ENCODE peak calls at places on chromosome 2, in seven cellular contexts. X is K562, D is body of pancreas, T is A549, U is transverse colon, J is breast epithelium, B is uterus. V is an unnamed sample. For H3K4me1, the result is how much of the 10 kb centered on the place peaks cover.

GRCh38 chr2:41791523-41791922 is 256.3 kb upstream of the PKDCC start:
- DNase-seq in D (no peak), U (no peak), J (no peak), T (no peak), X (peak), B (no peak), V (no peak)

GRCh38 chr2:184339966-184340365 is 258.4 kb upstream of the ZNF804A start:
- DNase-seq in T (no peak), B (no peak), D (no peak), J (no peak), X (no peak), U (no peak), V (no peak)

GRCh38 chr2:131092409-131093065 is 723 bp downstream of the FAM168B start:
- DNase-seq in B (no peak), J (no peak), D (no peak), U (no peak), X (no peak), T (no peak), V (no peak)

GRCh38 chr2:44164617-44165016 is 4.1 kb upstream of the PPM1B start:
- DNase-seq in J (no peak), T (no peak), X (no peak), B (no peak), U (no peak), D (no peak), V (no peak)

GRCh38 chr2:100130595-100131391 is 11.6 kb downstream of the AFF3 start:
- DNase-seq in U (no peak), B (no peak), T (no peak), X (no peak), J (no peak), D (no peak), V (no peak)

GRCh38 chr2:26327291-26328272 is 18.4 kb upstream of the SELENOI start:
- DNase-seq in B (no peak), D (no peak), U (no peak), J (no peak), T (no peak), X (no peak), V (no peak)

GRCh38 chr2:216221806-216222205 is 112.7 kb downstream of the XRCC5 start:
- DNase-seq in X (peak), T (no peak), B (no peak), U (no peak), D (no peak), J (no peak), V (no peak)

GRCh38 chr2:182649316-182649715 is 66.7 kb upstream of the DNAJC10 start:
- DNase-seq in U (peak), X (peak), T (peak), J (no peak), B (no peak), D (no peak), V (no peak)

GRCh38 chr2:162475661-162476060 is 131.7 kb downstream of the GCA start:
- DNase-seq in T (no peak), D (peak), J (no peak), B (no peak), X (no peak), U (no peak), V (no peak)

GRCh38 chr2:183248866-183249567 is 124.8 kb downstream of the NUP35 start:
- DNase-seq in B (no peak), J (no peak), U (no peak), D (no peak), X (peak), T (peak), V (no peak)

GRCh38 chr2:10398496-10398895 is 49.6 kb downstream of the ODC1 start:
- DNase-seq in B (no peak), X (no peak), J (no peak), D (no peak), T (no peak), U (peak), V (no peak)

DNA sequence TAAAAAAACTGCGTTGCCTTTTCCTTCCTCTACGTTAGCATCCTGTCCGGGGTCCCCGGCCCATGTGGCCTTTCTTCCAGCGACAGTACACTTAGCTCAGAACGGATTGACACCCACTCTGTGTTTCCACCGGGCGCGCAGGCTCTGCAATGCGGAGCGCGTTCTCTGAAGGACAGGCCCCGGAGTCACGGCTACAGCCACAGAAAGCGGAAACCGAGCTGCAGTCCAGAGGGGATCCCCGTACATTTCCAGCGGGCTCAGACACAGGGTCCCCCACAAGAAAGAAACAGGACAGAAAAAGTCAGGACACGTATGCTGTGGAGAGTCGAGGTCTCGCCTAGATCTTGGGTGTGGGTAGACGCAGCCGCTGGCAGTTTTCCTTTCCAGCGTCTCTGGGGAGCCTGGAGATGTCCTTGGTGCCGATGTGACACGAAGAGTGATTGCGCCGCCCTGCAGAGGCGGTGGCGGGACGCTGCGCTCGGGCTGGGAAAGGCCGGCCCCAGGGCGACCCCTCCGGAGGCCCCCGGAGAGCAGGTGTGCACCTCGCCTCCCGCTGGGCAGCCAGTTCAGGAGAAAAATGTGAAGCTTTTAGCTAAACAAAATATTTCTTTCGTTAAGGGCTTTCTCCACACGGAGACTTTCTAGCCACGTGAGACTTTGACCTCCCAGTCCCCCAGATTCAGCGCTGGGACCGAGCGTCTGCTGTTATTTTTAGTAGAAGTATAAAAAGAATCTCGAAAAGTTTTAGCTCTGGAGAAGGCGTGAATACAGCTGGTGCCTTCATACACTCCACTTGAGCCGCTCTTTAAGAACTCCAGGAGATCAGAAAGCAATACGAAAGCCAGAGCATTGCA is 1.3 kb upstream of the ACKR3 start:
- DNase-seq in J (peak), D (peak), B (peak), X (no peak), T (no peak), U (peak), V (no peak)
- TF ChIP-seq POLR2A in J (no peak), D (peak), B (no peak), X (no peak), T (no peak), U (peak), V (no peak)

GRCh38 chr2:134667541-134667940 is 51.3 kb downstream of the TMEM163 start:
- DNase-seq in B (no peak), X (no peak), U (no peak), D (no peak), T (no peak), J (no peak), V (no peak)
- H3K4me1 ChIP-seq in B (under half), X (under half), U (under half), D (half or more), T (under half), J (under half), V (under half)

GRCh38 chr2:62724886-62725711 is 19.6 kb downstream of the EHBP1 start:
- DNase-seq in J (no peak), D (peak), T (peak), B (no peak), X (peak), U (peak), V (no peak)
- TF ChIP-seq CTCF in J (no peak), D (no peak), T (peak), B (no peak), X (peak), U (peak), V (peak)

GRCh38 chr2:171433763-171434670 is at the start of the genes DCAF17 and METTL8:
- DNase-seq in B (peak), D (peak), J (peak), U (peak), T (peak), X (peak), V (peak)
- TF ChIP-seq POLR2A in B (peak), D (peak), J (no peak), U (peak), T (peak), X (peak), V (peak)

DNA sequence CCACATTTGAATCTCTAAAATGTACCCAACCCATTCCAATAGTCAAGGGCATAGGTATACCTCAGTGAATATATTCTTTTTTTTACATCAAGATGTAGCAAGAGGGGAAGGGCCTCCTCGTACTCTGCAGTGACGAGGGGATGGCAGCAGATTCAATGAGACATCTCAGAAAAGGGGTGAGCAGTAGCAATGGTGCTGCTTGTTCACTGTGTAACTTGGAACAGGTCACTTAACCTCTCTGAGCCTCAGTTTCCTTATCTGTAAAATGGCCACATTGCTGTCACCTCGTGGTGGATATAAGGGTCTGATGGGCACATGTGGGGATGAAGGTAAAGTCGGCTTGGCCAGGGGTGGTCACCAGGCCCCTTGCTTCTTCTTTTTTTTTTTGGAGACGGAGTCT is 221.6 kb downstream of the SEPTIN10 start:
- DNase-seq in T (no peak), U (no peak), J (no peak), D (no peak), X (no peak), B (no peak), V (no peak)
- H3K4me1 ChIP-seq in T (under half), U (under half), J (under half), D (under half), X (under half), B (under half), V (under half)

GRCh38 chr2:174522553-174522952 is 35.7 kb upstream of the GPR155 start:
- DNase-seq in U (no peak), B (no peak), D (no peak), J (no peak), T (no peak), X (no peak), V (no peak)
- TF ChIP-seq CTCF in U (no peak), B (no peak), D (peak), J (no peak), T (peak), X (peak), V (no peak)

DNA sequence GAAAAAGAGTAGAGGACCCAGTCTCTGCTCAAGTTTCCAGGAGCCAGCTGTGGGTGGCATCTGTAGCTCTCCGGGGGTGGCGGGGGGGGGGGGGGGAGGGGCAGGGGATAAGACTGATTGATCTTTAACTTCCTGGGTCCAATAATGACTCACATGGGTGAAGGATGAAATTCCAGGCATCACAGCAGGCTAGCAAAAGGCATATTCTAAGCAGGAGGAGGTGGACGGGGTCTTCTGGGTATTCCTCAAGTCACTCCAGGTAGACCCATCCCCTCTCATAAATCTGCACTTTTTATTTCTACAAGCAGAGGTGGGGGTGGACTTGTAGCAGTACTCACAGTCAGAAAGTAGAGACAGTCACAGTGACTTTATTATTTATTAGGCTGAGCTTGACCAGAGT is 85.5 kb upstream of the TMEM247 start:
- DNase-seq in J (no peak), U (no peak), T (no peak), X (no peak), D (no peak), B (no peak), V (no peak)
- TF ChIP-seq POLR2A in J (no peak), U (no peak), T (no peak), X (no peak), D (no peak), B (no peak), V (no peak)

GRCh38 chr2:54569745-54570296 is 113.7 kb downstream of the SPTBN1 start:
- DNase-seq in B (no peak), X (peak), D (no peak), T (no peak), U (peak), J (no peak), V (no peak)

GRCh38 chr2:54572636-54573531 is 116.8 kb downstream of the SPTBN1 start:
- DNase-seq in U (no peak), D (no peak), T (no peak), X (no peak), J (no peak), B (no peak), V (no peak)

GRCh38 chr2:54570321-54570881 is 114.3 kb downstream of the SPTBN1 start:
- DNase-seq in D (no peak), B (no peak), U (no peak), X (no peak), T (no peak), J (no peak), V (no peak)

GRCh38 chr2:54572262-54572635 is 116.1 kb downstream of the SPTBN1 start:
- DNase-seq in J (no peak), U (no peak), T (peak), X (peak), B (no peak), D (no peak), V (no peak)

DNA sequence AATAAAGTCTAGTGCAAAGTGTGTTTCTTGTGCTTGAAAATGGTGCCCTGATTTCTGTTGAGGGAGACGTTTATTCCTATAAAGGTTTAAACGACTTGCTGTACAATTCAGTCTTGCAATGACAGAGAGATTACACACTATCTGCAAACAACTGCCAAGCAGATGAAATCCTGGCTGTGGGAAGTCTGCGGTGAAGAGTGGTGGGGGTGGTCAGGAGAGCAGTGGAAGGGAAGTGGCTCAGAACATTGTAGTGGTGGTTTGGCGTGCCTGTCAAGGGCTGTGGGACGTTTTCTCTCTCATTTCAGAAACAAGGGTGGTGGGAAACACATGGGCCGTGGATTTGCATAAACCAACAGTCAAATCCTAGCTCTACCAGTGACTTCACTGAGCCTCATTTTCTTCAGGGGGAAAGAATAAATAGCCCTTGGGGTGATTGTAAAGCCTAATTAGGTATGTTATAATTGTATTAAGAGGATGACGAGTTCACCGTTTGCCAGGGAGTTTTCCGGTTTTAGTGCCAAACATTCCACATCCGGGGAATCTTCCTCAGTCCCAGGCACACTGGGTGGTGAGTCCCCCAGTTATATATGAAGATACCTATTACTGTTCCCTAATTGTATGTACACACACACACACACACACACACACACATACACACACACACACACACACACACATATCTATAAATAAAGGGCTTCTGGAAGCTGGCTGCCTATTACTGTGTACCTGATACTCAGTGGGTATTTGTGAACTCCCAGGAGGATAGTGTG is 115.0 kb downstream of the SPTBN1 start:
- DNase-seq in U (peak), T (peak), J (no peak), D (no peak), X (peak), B (peak), V (no peak)
- H3K4me1 ChIP-seq in U (half or more), T (half or more), J (under half), D (half or more), X (half or more), B (under half), V (half or more)

DNA sequence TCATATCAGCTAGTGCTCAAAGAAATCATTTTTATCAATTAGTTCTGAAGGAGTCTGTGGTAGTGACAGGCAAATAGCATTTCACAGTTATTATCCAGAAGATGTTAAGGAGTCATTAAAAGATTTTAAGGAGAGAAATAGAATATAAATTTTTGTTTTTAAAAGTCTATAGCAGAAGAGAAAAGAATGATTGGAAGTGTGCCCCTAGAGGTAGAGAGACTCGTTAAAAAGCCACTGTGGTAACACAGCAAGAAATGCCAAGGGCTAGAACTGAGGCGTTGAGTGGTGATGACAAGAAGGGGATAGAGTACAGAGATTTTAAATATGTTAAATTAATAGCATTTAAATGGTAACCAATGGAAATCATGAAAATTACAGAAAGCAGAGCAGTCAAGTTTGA is 78.3 kb downstream of the VWC2L start:
- DNase-seq in B (no peak), U (no peak), X (no peak), T (no peak), J (no peak), D (no peak), V (no peak)
- TF ChIP-seq CTCF in B (no peak), U (no peak), X (no peak), T (no peak), J (no peak), D (no peak), V (no peak)